ENCODE peak calls at places on chromosome 1, in nine cellular contexts. R is effector memory CD4-positive, alpha-beta T cell; K is activated gamma-delta T cell; A is neural crest cell; P is IMR-90; C is midbrain; W is NCI-H82; B is iris pigment epithelial cell; L is cardiac fibroblast. O is an unnamed sample.
A peak's percentile ranks its signal among the peaks of the same experiment; 100 is the strongest.

GRCh38 chr1:224175615-224176014 is 7.4 kb upstream of the DEGS1 start:
- DNase-seq in B (peak; percentile 31), R (no peak), C (peak; percentile 22), W (no peak), P (peak; percentile 5), A (peak; percentile 46), K (no peak), L (peak; percentile 17), O (peak; percentile 11)

GRCh38 chr1:21217812-21218596 is 41.3 kb upstream of the EIF4G3 start:
- DNase-seq in L (peak; percentile 29), W (peak; percentile 64), R (peak; percentile 7), K (no peak), B (peak; percentile 28), A (peak; percentile 62), P (peak; percentile 21), C (peak; percentile 16), O (no peak)

GRCh38 chr1:212485895-212486590 is 53.3 kb downstream of the NENF start:
- DNase-seq in L (peak; percentile 87), C (no peak), B (peak; percentile 97), P (peak; percentile 97), W (peak; percentile 70), R (no peak), K (no peak), A (no peak), O (no peak)

GRCh38 chr1:207345644-207346561 is 24.4 kb downstream of the CD55 start:
- DNase-seq in P (no peak), K (no peak), C (no peak), L (no peak), A (no peak), B (no peak), R (no peak), W (no peak), O (no peak)

GRCh38 chr1:165629848-165630628 is 996 bp upstream of the MGST3 start:
- DNase-seq in L (no peak), W (peak; percentile 88), A (no peak), C (no peak), P (no peak), K (no peak), B (no peak), R (no peak), O (no peak)

GRCh38 chr1:112508242-112509004 is at the start of gene WNT2B:
- DNase-seq in R (peak; percentile 36), P (no peak), A (peak; percentile 15), B (no peak), K (peak; percentile 44), L (no peak), W (peak; percentile 54), C (peak; percentile 4), O (no peak)

GRCh38 chr1:70745199-70745598 is 302.4 kb downstream of the PTGER3 start:
- DNase-seq in B (peak; percentile 6), K (no peak), L (no peak), R (no peak), P (no peak), A (no peak), W (peak; percentile 51), C (no peak), O (no peak)

GRCh38 chr1:179440971-179441370 is 75.2 kb downstream of the AXDND1 start:
- DNase-seq in R (no peak), C (no peak), L (no peak), P (no peak), B (no peak), W (no peak), K (no peak), A (no peak), O (no peak)

GRCh38 chr1:77313491-77313890 is 31.7 kb downstream of the AK5 start:
- DNase-seq in L (peak; percentile 29), B (peak; percentile 38), P (peak; percentile 15), K (no peak), A (no peak), C (peak; percentile 9), W (peak; percentile 62), R (peak; percentile 4), O (no peak)

GRCh38 chr1:34113887-34114286 is 51.1 kb downstream of the CSMD2 start:
- DNase-seq in L (peak; percentile 16), W (peak; percentile 45), C (peak; percentile 3), B (peak; percentile 17), A (no peak), K (no peak), P (no peak), R (no peak), O (peak; percentile 50)

GRCh38 chr1:45884700-45885099 is 81.3 kb downstream of the MAST2 start:
- DNase-seq in R (no peak), A (no peak), P (peak; percentile 37), B (peak; percentile 36), K (no peak), L (no peak), C (no peak), W (no peak), O (no peak)

GRCh38 chr1:9085306-9085940 is 16.0 kb upstream of the SLC2A5 start:
- DNase-seq in R (no peak), C (no peak), W (no peak), P (no peak), L (no peak), K (no peak), B (no peak), A (no peak), O (no peak)

GRCh38 chr1:59116920-59117542 is 179.9 kb upstream of the FGGY start:
- DNase-seq in C (no peak), P (peak; percentile 56), B (peak; percentile 57), R (no peak), A (no peak), K (no peak), L (peak; percentile 48), W (no peak), O (no peak)

GRCh38 chr1:25896266-25896665 is 10.0 kb downstream of the STMN1 start:
- DNase-seq in P (peak; percentile 74), R (no peak), C (no peak), K (no peak), A (no peak), B (peak; percentile 57), L (peak; percentile 50), W (peak; percentile 69), O (peak; percentile 20)

GRCh38 chr1:204448321-204448964 is 36.8 kb upstream of the PPP1R15B start:
- DNase-seq in B (no peak), C (no peak), W (no peak), L (no peak), K (no peak), P (no peak), A (no peak), R (no peak), O (no peak)

GRCh38 chr1:224182866-224183590 is at the start of gene DEGS1:
- DNase-seq in R (peak; percentile 75), B (peak; percentile 78), A (peak; percentile 71), L (peak; percentile 81), P (peak; percentile 73), C (peak; percentile 89), K (peak; percentile 89), W (peak; percentile 97), O (peak; percentile 82)

GRCh38 chr1:212641956-212642355 is 33.4 kb downstream of the ATF3 start:
- DNase-seq in B (peak; percentile 40), A (no peak), R (no peak), P (peak; percentile 70), K (no peak), C (no peak), L (no peak), W (peak; percentile 34), O (no peak)

GRCh38 chr1:225368036-225368552 is 59.7 kb downstream of the LBR start:
- DNase-seq in B (no peak), L (no peak), A (no peak), P (no peak), R (no peak), K (no peak), W (no peak), C (no peak), O (no peak)

GRCh38 chr1:91569411-91570104 is 68.9 kb downstream of the CDC7 start:
- DNase-seq in A (no peak), L (peak; percentile 94), R (no peak), P (peak; percentile 93), B (peak; percentile 93), W (peak; percentile 11), K (no peak), C (no peak), O (no peak)

GRCh38 chr1:29513357-29513756 is 277.0 kb downstream of the PTPRU start:
- DNase-seq in C (peak; percentile 25), W (peak; percentile 96), R (no peak), A (peak; percentile 22), K (no peak), P (peak; percentile 70), B (peak; percentile 65), L (peak; percentile 52), O (peak; percentile 42)

GRCh38 chr1:212683357-212683722 is 16.3 kb downstream of the BATF3 start:
- DNase-seq in W (no peak), C (no peak), A (no peak), B (no peak), K (no peak), L (no peak), R (no peak), P (no peak), O (peak; percentile 22)

GRCh38 chr1:91374086-91374485 is 30.6 kb downstream of the HFM1 start:
- DNase-seq in R (no peak), K (no peak), P (no peak), L (no peak), A (no peak), C (no peak), W (peak; percentile 46), B (no peak), O (no peak)

GRCh38 chr1:40802078-40803075 is 18.8 kb downstream of the KCNQ4 start:
- DNase-seq in L (peak; percentile 84), W (peak; percentile 76), R (peak; percentile 83), A (peak; percentile 63), B (peak; percentile 82), P (peak; percentile 59), C (peak; percentile 24), K (peak; percentile 77), O (peak; percentile 24)

GRCh38 chr1:176374967-176375569 is 87.9 kb upstream of the PAPPA2 start:
- DNase-seq in R (peak; percentile 19), W (peak; percentile 93), A (peak; percentile 84), P (peak; percentile 62), B (peak; percentile 67), K (no peak), C (peak; percentile 73), L (peak; percentile 79), O (peak; percentile 46)

GRCh38 chr1:244067893-244068292 is 16.8 kb downstream of the ZBTB18 start:
- DNase-seq in A (no peak), R (no peak), L (no peak), P (peak; percentile 46), B (no peak), W (no peak), C (no peak), K (no peak), O (no peak)

GRCh38 chr1:235649722-235650163 is at the start of gene GNG4:
- DNase-seq in A (peak; percentile 55), K (peak; percentile 31), L (no peak), W (peak; percentile 85), C (no peak), P (no peak), B (no peak), R (no peak), O (no peak)

GRCh38 chr1:89800022-89800655 is 20.7 kb upstream of the LRRC8D start:
- DNase-seq in W (no peak), B (no peak), C (no peak), P (no peak), A (no peak), K (no peak), R (no peak), L (no peak), O (no peak)

GRCh38 chr1:115811140-115811828 is 29.6 kb downstream of the NHLH2 start:
- DNase-seq in K (no peak), A (no peak), R (no peak), W (no peak), B (no peak), P (no peak), C (no peak), L (peak; percentile 4), O (no peak)

GRCh38 chr1:45177452-45177851 is 29.0 kb downstream of the ZSWIM5 start:
- DNase-seq in A (no peak), P (peak; percentile 1), C (no peak), L (no peak), R (no peak), K (no peak), B (peak; percentile 77), W (no peak), O (no peak)

GRCh38 chr1:115227683-115228082 is 110.4 kb downstream of the NGF start:
- DNase-seq in A (no peak), K (no peak), B (peak; percentile 63), C (no peak), L (no peak), R (no peak), P (peak; percentile 81), W (no peak), O (no peak)

GRCh38 chr1:234844479-234845031 is 234.6 kb upstream of the IRF2BP2 start:
- DNase-seq in K (no peak), W (no peak), L (no peak), B (peak; percentile 47), C (no peak), R (no peak), A (no peak), P (peak; percentile 64), O (no peak)